ENCODE peak calls at places on chromosomes 3 and 15, in six cellular contexts. G, Y, K, H, D and R are unnamed samples.

GRCh38 chr3:27368831-27369607 is at the start of gene NEK10:
- DNase-seq in G (peak; percentile 84), Y (peak; percentile 96), K (peak; percentile 93), H (peak; percentile 95), D (peak; percentile 94), R (peak; percentile 83)

GRCh38 chr3:72949016-72949415 is 47.6 kb upstream of the PPP4R2 start:
- DNase-seq in G (no peak), Y (no peak), K (no peak), H (peak; percentile 20), D (no peak), R (no peak)

GRCh38 chr3:179732661-179733348 is 80.0 kb downstream of the USP13 start:
- DNase-seq in G (no peak), Y (no peak), K (no peak), H (peak; percentile 87), D (peak; percentile 91), R (peak; percentile 20)

GRCh38 chr15:75309711-75310110 is 26.2 kb upstream of the COMMD4 start:
- DNase-seq in G (no peak), Y (peak; percentile 74), K (no peak), H (peak; percentile 43), D (no peak), R (peak; percentile 12)

GRCh38 chr15:74482661-74483060 is 21.7 kb upstream of the UBL7 start:
- DNase-seq in G (no peak), Y (peak; percentile 11), K (no peak), H (no peak), D (no peak), R (no peak)

GRCh38 chr3:160478338-160478737 is 28.8 kb upstream of the TRIM59 start:
- DNase-seq in G (no peak), Y (peak; percentile 83), K (no peak), H (peak; percentile 19), D (no peak), R (peak; percentile 71)

GRCh38 chr3:4984511-4984864 is 5.3 kb downstream of the BHLHE40 start:
- DNase-seq in G (no peak), Y (peak; percentile 45), K (no peak), H (no peak), D (no peak), R (no peak)

GRCh38 chr3:192246847-192247520 is 480.4 kb downstream of the FGF12 start:
- DNase-seq in G (no peak), Y (no peak), K (no peak), H (no peak), D (no peak), R (peak; percentile 0)

GRCh38 chr3:170473358-170473757 is 54.7 kb downstream of the CLDN11 start:
- DNase-seq in G (no peak), Y (no peak), K (no peak), H (no peak), D (no peak), R (no peak)

GRCh38 chr15:88401972-88402656 is 65.1 kb downstream of the MRPL46 start:
- DNase-seq in G (no peak), Y (no peak), K (peak; percentile 71), H (no peak), D (no peak), R (no peak)
- H3K4me3 ChIP-seq in G (no peak overlapping the region), Y (no peak overlapping the region), K (no peak overlapping the region), H (no peak overlapping the region), D (no peak overlapping the region), R (no peak overlapping the region)

GRCh38 chr15:66505430-66505811 is 295 bp downstream of the ZWILCH start:
- DNase-seq in G (no peak), Y (peak; percentile 59), K (no peak), H (peak; percentile 21), D (no peak), R (peak; percentile 63)
- H3K4me3 ChIP-seq in G (peak overlapping the region; percentile 71), Y (peak overlapping the region; percentile 70), K (peak overlapping the region; percentile 91), H (peak overlapping the region; percentile 83), D (peak overlapping the region; percentile 80), R (peak overlapping the region; percentile 88)

DNA sequence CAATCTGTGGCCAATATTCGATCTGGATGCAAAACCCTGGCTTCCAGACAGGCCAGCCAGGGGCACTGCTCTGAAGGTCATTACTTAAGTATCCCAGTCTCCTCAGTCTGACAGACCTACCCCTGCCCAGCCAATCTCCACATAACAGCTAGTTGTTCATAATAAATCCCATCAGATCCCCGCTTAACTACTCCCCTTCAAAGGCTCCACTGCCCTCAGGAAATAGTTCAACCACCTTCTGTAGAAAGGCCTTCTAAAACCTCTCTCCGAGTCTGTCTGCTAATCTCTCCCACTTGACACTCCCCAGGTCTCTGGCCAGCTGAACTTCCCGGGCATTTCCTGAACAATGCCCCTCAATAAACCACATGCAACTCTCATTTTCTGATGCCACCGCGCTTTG is 6.1 kb downstream of the PRC1 start:
- DNase-seq in G (no peak), Y (no peak), K (no peak), H (no peak), D (no peak), R (no peak)
- H3K4me3 ChIP-seq in G (no peak overlapping the region), Y (no peak overlapping the region), K (no peak overlapping the region), H (no peak overlapping the region), D (no peak overlapping the region), R (no peak overlapping the region)

DNA sequence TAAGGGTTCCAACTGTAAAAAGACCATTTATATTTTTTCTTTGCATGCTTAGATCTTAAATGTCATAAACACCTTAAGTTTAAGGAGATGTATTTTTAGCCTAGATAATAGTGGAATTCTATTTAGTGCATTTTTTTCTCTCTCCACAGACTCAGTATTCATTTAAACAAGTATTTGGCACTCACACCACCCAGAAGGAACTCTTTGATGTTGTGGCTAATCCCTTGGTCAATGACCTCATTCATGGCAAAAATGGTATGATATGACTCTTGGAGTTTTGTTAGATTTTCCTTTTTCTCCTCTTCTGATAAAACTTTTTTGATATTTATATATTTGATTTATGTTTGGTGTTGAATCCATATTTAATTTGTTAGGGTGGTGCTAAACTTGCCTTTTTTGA is 7.3 kb downstream of the KIF23 start:
- DNase-seq in G (no peak), Y (no peak), K (no peak), H (no peak), D (no peak), R (no peak)
- H3K4me3 ChIP-seq in G (no peak overlapping the region), Y (no peak overlapping the region), K (no peak overlapping the region), H (no peak overlapping the region), D (no peak overlapping the region), R (no peak overlapping the region)